ENCODE peak calls at places on chromosomes 12 and 14, in six cellular contexts. C is left ventricle myocardium inferior; W is stimulated activated CD4-positive, alpha-beta T cell treated with anti-CD3 and anti-CD28 coated beads, Interleukin-12 subunit alpha, Interleukin-12 subunit beta, amount 100 ng/mL, for 4 hours; D is iPS-NIHi11; Y is left kidney; U is glutamatergic neuron. P is an unnamed sample.

GRCh38 chr14:50063876-50064420 is 52.4 kb downstream of the VCPKMT start:
- DNase-seq in C (no peak), Y (no peak), W (no peak), U (no peak), D (no peak), P (no peak)

GRCh38 chr14:88500611-88501010 is 54.2 kb downstream of the PTPN21 start:
- DNase-seq in Y (no peak), D (no peak), W (no peak), U (no peak), C (no peak), P (no peak)

GRCh38 chr12:60399064-60399463 is 803.2 kb downstream of the SLC16A7 start:
- DNase-seq in C (no peak), U (no peak), D (no peak), Y (no peak), W (no peak), P (no peak)

GRCh38 chr14:63867926-63868921 is 15.4 kb downstream of the SYNE2 start:
- DNase-seq in W (no peak), C (no peak), Y (peak), D (no peak), U (no peak), P (peak)

GRCh38 chr14:94509356-94509755 is at the start of gene SERPINA12:
- DNase-seq in Y (no peak), C (no peak), D (no peak), U (no peak), W (no peak), P (no peak)

GRCh38 chr12:18813753-18814152 is 75.8 kb downstream of the CAPZA3 start:
- DNase-seq in C (no peak), Y (no peak), W (no peak), D (no peak), U (no peak), P (no peak)

GRCh38 chr12:97148941-97149559 is 242.0 kb downstream of the NEDD1 start:
- DNase-seq in Y (peak), U (peak), D (peak), W (peak), C (peak), P (peak)

GRCh38 chr12:57488397-57489156 is 709 bp downstream of the MARS1 start:
- DNase-seq in C (no peak), U (peak), W (no peak), Y (no peak), D (peak), P (no peak)

GRCh38 chr12:89935850-89936249 is 227.2 kb upstream of the ATP2B1 start:
- DNase-seq in U (no peak), W (no peak), C (no peak), D (no peak), Y (no peak), P (peak)

GRCh38 chr14:52850520-52850919 is 59.1 kb upstream of the GNPNAT1 start:
- DNase-seq in D (no peak), U (no peak), C (no peak), W (no peak), Y (no peak), P (no peak)

GRCh38 chr12:56661979-56662638 is 16.3 kb upstream of the ATP5F1B start:
- DNase-seq in C (no peak), Y (no peak), U (no peak), D (no peak), W (no peak), P (no peak)

GRCh38 chr12:108595711-108596647 is 1.9 kb downstream of the TMEM119 start:
- DNase-seq in D (no peak), Y (no peak), U (peak), C (no peak), W (no peak), P (no peak)

GRCh38 chr12:152440-152839 is 61.5 kb downstream of the SLC6A12 start:
- DNase-seq in C (no peak), Y (no peak), D (no peak), W (no peak), U (no peak), P (no peak)

GRCh38 chr12:68119724-68120211 is 39.8 kb downstream of the IFNG start:
- DNase-seq in W (peak), C (no peak), U (no peak), D (no peak), Y (no peak), P (no peak)

GRCh38 chr14:92400579-92401444 is 77.8 kb downstream of the SLC24A4 start:
- DNase-seq in Y (no peak), U (no peak), W (no peak), C (no peak), D (no peak), P (no peak)

P was measured in lung microvascular endothelial cell.